ENCODE peak calls at places on chromosomes 12 and 14, in six cellular contexts. X is tibial artery, F is EL, P is GM19239, B is MV-4-11, D is AG08396. E is an unnamed sample.

GRCh38 chr12:106348411-106348810 is 9.1 kb upstream of the POLR3B start:
- DNase-seq in X (no peak), P (no peak), B (no peak), D (no peak), F (no peak), E (no peak)

GRCh38 chr14:99441157-99441870 is 39.3 kb downstream of the SETD3 start:
- DNase-seq in X (no peak), D (no peak), F (no peak), B (no peak), P (no peak), E (no peak)

GRCh38 chr12:106941481-106942156 is 14.1 kb upstream of the TMEM263 start:
- DNase-seq in P (no peak), F (no peak), X (no peak), B (no peak), D (no peak), E (no peak)

GRCh38 chr12:51390457-51391046 is 654 bp downstream of the GALNT6 start:
- DNase-seq in B (peak), P (no peak), X (no peak), D (no peak), F (no peak), E (no peak)

GRCh38 chr14:51129130-51129529 is 34.2 kb upstream of the TRIM9 start:
- DNase-seq in D (no peak), F (no peak), X (no peak), P (no peak), B (no peak), E (no peak)

GRCh38 chr12:40101747-40102146 is 4.1 kb downstream of the SLC2A13 start:
- DNase-seq in F (no peak), X (no peak), B (no peak), D (no peak), P (no peak), E (no peak)

GRCh38 chr12:51205350-51205749 is 12.5 kb downstream of the POU6F1 start:
- DNase-seq in D (no peak), F (no peak), B (no peak), X (no peak), P (no peak), E (no peak)

GRCh38 chr12:102548543-102548942 is 68.2 kb upstream of the IGF1 start:
- DNase-seq in P (no peak), F (no peak), B (peak), X (peak), D (no peak), E (no peak)

GRCh38 chr12:6471992-6472366 is 1.5 kb upstream of the VAMP1 start:
- DNase-seq in P (no peak), B (no peak), D (peak), X (no peak), F (no peak), E (no peak)

GRCh38 chr14:68759017-68759569 is 33.8 kb downstream of the ZFP36L1 start:
- DNase-seq in P (no peak), D (no peak), X (no peak), F (no peak), B (peak), E (no peak)

GRCh38 chr12:54386781-54387467 is 2.4 kb upstream of the ZNF385A start:
- DNase-seq in D (no peak), X (no peak), P (no peak), B (no peak), F (no peak), E (no peak)

GRCh38 chr12:30548203-30548602 is 147.5 kb downstream of the IPO8 start:
- DNase-seq in B (no peak), F (no peak), D (no peak), X (no peak), P (no peak), E (no peak)

GRCh38 chr12:112891093-112892024 is 15.4 kb upstream of the OAS1 start:
- DNase-seq in B (no peak), D (no peak), F (no peak), P (no peak), X (no peak), E (no peak)

GRCh38 chr12:402127-402456 is 648 bp downstream of the CCDC77 start:
- DNase-seq in P (no peak), D (no peak), B (no peak), X (no peak), F (peak), E (no peak)

GRCh38 chr12:49975370-49975761 is 2.6 kb downstream of the AQP6 start:
- DNase-seq in P (no peak), D (no peak), F (no peak), B (no peak), X (no peak), E (no peak)

GRCh38 chr14:85533821-85534271 is 3.9 kb downstream of the FLRT2 start:
- DNase-seq in X (no peak), P (no peak), D (peak), F (peak), B (no peak), E (no peak)

GRCh38 chr14:64080452-64080851 is 213.7 kb downstream of the ESR2 start:
- DNase-seq in X (no peak), F (no peak), B (no peak), D (no peak), P (no peak), E (no peak)

GRCh38 chr14:65042731-65043372 is 56.2 kb downstream of the FNTB start:
- DNase-seq in P (peak), B (peak), D (no peak), X (no peak), F (no peak), E (no peak)

GRCh38 chr14:104879201-104879982 is 14.3 kb downstream of the CEP170B start:
- DNase-seq in F (no peak), D (no peak), P (no peak), B (no peak), X (no peak), E (no peak)

GRCh38 chr14:75450381-75451276 is 22.8 kb downstream of the JDP2 start:
- DNase-seq in P (no peak), D (no peak), B (no peak), F (peak), X (no peak), E (no peak)

GRCh38 chr14:105496831-105497591 is 6.0 kb downstream of the TEDC1 start:
- DNase-seq in D (no peak), B (no peak), P (no peak), F (no peak), X (no peak), E (no peak)

GRCh38 chr12:56684745-56685369 is 3.2 kb downstream of the PTGES3 start:
- DNase-seq in X (no peak), B (no peak), D (no peak), P (no peak), F (no peak), E (peak)

GRCh38 chr14:36105401-36105800 is 71.1 kb downstream of the PTCSC3 start:
- DNase-seq in X (no peak), F (no peak), B (no peak), D (no peak), P (no peak), E (no peak)

GRCh38 chr12:111780615-111781014 is 13.9 kb downstream of the ALDH2 start:
- DNase-seq in F (no peak), X (no peak), D (no peak), P (no peak), B (no peak), E (no peak)

GRCh38 chr14:67618617-67619063 is 1.1 kb upstream of the ARG2 start:
- DNase-seq in B (peak), X (no peak), P (no peak), F (peak), D (peak), E (no peak)

GRCh38 chr12:122204829-122205589 is 1.5 kb downstream of the B3GNT4 start:
- DNase-seq in F (no peak), X (no peak), P (no peak), B (no peak), D (no peak), E (peak)

GRCh38 chr12:110689002-110689600 is at the start of gene HVCN1:
- DNase-seq in D (peak), P (no peak), X (peak), B (peak), F (peak), E (peak)

GRCh38 chr12:131351319-131352028 is 359.4 kb upstream of the SFSWAP start:
- DNase-seq in P (no peak), F (no peak), X (no peak), D (no peak), B (peak), E (peak)

GRCh38 chr12:62983594-62983993 is 48.6 kb upstream of the PPM1H start:
- DNase-seq in B (no peak), X (no peak), D (no peak), F (no peak), P (no peak), E (no peak)

GRCh38 chr14:73877790-73878189 is 8.9 kb upstream of the ZNF410 start:
- DNase-seq in F (no peak), P (no peak), X (no peak), D (no peak), B (no peak), E (no peak)

GRCh38 chr14:78157855-78158436 is 12.2 kb upstream of the NRXN3 start:
- DNase-seq in P (no peak), F (peak), X (no peak), D (peak), B (peak), E (no peak)

GRCh38 chr14:44854114-44854513 is 107.6 kb downstream of the KLHL28 start:
- DNase-seq in D (no peak), X (no peak), P (no peak), B (no peak), F (no peak), E (no peak)

E was measured in suprapubic skin.